ENCODE peak calls at places on chromosomes 13 and 19, in five cellular contexts. P is cardiac muscle cell, H is AG20443, M is EL, Q is adipocyte. D is an unnamed sample.

GRCh38 chr19:15025237-15025636 is 24.0 kb upstream of the CASP14 start:
- DNase-seq in M (no peak), H (no peak), Q (no peak), P (peak), D (no peak)

GRCh38 chr19:52941941-52942370 is 18.7 kb upstream of the ZNF888 start:
- DNase-seq in Q (peak), M (peak), H (peak), P (peak), D (no peak)

GRCh38 chr19:5932593-5933262 is 18.7 kb downstream of the CAPS start:
- DNase-seq in M (no peak), Q (no peak), H (no peak), P (no peak), D (no peak)

GRCh38 chr13:42377640-42378382 is 105.9 kb downstream of the AKAP11 start:
- DNase-seq in Q (no peak), P (peak), H (no peak), M (no peak), D (no peak)

GRCh38 chr13:30301827-30302226 is 5.5 kb downstream of the KATNAL1 start:
- DNase-seq in M (no peak), P (no peak), H (no peak), Q (no peak), D (no peak)

GRCh38 chr19:30073152-30074000 is 131.3 kb downstream of the URI1 start:
- DNase-seq in P (no peak), H (no peak), Q (no peak), M (no peak), D (no peak)

GRCh38 chr13:73129023-73129422 is 70.2 kb downstream of the KLF5 start:
- DNase-seq in H (no peak), Q (no peak), M (peak), P (no peak), D (no peak)

GRCh38 chr13:22110368-22110767 is 439.5 kb downstream of the FGF9 start:
- DNase-seq in H (peak), P (no peak), M (no peak), Q (no peak), D (no peak)

GRCh38 chr19:5498817-5499535 is 43.8 kb downstream of the ZNRF4 start:
- DNase-seq in P (no peak), Q (no peak), M (no peak), H (no peak), D (no peak)

GRCh38 chr13:114161028-114161556 is 18.0 kb upstream of the CFAP97D2 start:
- DNase-seq in Q (no peak), P (no peak), M (no peak), H (no peak), D (no peak)

GRCh38 chr19:16385296-16385695 is 60.7 kb downstream of the KLF2 start:
- DNase-seq in H (no peak), P (no peak), M (no peak), Q (no peak), D (no peak)

GRCh38 chr19:3618144-3618810 is 8.3 kb downstream of the CACTIN start:
- DNase-seq in M (peak), H (peak), P (peak), Q (peak), D (peak)

GRCh38 chr13:110425444-110425780 is 118.3 kb downstream of the COL4A2 start:
- DNase-seq in H (no peak), M (peak), P (no peak), Q (peak), D (no peak)

GRCh38 chr19:28208745-28209144 is 1004.2 kb downstream of the UQCRFS1 start:
- DNase-seq in P (no peak), Q (no peak), M (no peak), H (no peak), D (no peak)

GRCh38 chr19:35045667-35046300 is 4.3 kb downstream of the HPN start:
- DNase-seq in M (peak), Q (no peak), H (peak), P (peak), D (no peak)

D was measured in activated CD8-positive, alpha-beta memory T cell treated with anti-CD3 and anti-CD28 coated beads for 1 hour.